ENCODE peak calls at places on chromosomes 7 and 10, in four cellular contexts. B is H9, N is H1, D is IMR-90. R is an unnamed sample.

GRCh38 chr10:22573820-22574569 is 140.4 kb downstream of the PIP4K2A start:
- DNase-seq in N (no peak), B (no peak), D (peak; percentile 41), R (peak; percentile 63)

GRCh38 chr10:615583-616152 is 73.8 kb downstream of the DIP2C start:
- DNase-seq in B (no peak), N (no peak), D (peak; percentile 98), R (no peak)

GRCh38 chr10:16909961-16910794 is 93.0 kb upstream of the RSU1 start:
- DNase-seq in D (peak; percentile 48), B (no peak), N (no peak), R (no peak)

GRCh38 chr10:124724279-124725027 is 19.7 kb downstream of the FAM53B start:
- DNase-seq in N (no peak), D (no peak), B (no peak), R (no peak)

GRCh38 chr10:26721561-26721960 is 24.1 kb downstream of the PDSS1 start:
- DNase-seq in B (no peak), D (no peak), N (no peak), R (no peak)

GRCh38 chr7:18265611-18266281 is 229.8 kb upstream of the HDAC9 start:
- DNase-seq in D (no peak), B (no peak), N (no peak), R (no peak)

GRCh38 chr7:130154131-130154500 is 51.1 kb downstream of the TMEM209 start:
- DNase-seq in B (no peak), D (no peak), N (no peak), R (no peak)

GRCh38 chr7:133019590-133019989 is 62.3 kb downstream of the CHCHD3 start:
- DNase-seq in D (no peak), N (no peak), B (no peak), R (no peak)

GRCh38 chr7:135508853-135509588 is 881 bp downstream of the CNOT4 start:
- DNase-seq in N (no peak), B (peak; percentile 28), D (peak; percentile 20), R (peak; percentile 61)

GRCh38 chr7:116357776-116358670 is 141.5 kb upstream of the CAV2 start:
- DNase-seq in B (no peak), D (peak; percentile 62), N (no peak), R (no peak)

GRCh38 chr10:17209931-17210330 is 8.5 kb upstream of the TRDMT1 start:
- DNase-seq in B (no peak), N (no peak), D (peak; percentile 33), R (no peak)

GRCh38 chr7:129612112-129613015 is 844 bp downstream of the NRF1 start:
- DNase-seq in N (no peak), D (peak; percentile 53), B (no peak), R (peak; percentile 47)

GRCh38 chr7:118615686-118616085 is 391.2 kb downstream of the ANKRD7 start:
- DNase-seq in B (no peak), D (no peak), N (no peak), R (no peak)

GRCh38 chr7:128963327-128963757 is 25.6 kb downstream of the IRF5 start:
- DNase-seq in D (peak; percentile 37), N (no peak), B (no peak), R (no peak)

GRCh38 chr7:105454058-105454739 is 65.5 kb upstream of the SRPK2 start:
- DNase-seq in N (no peak), D (peak; percentile 86), B (no peak), R (no peak)

GRCh38 chr7:94015538-94015937 is 11.4 kb upstream of the BET1 start:
- DNase-seq in D (no peak), N (no peak), B (no peak), R (no peak)

GRCh38 chr10:60960913-60961312 is 16.9 kb upstream of the RHOBTB1 start:
- DNase-seq in B (no peak), N (no peak), D (no peak), R (no peak)

GRCh38 chr7:87152897-87153641 is 816 bp downstream of the DMTF1 start:
- DNase-seq in D (peak; percentile 17), N (no peak), B (no peak), R (peak; percentile 40)

GRCh38 chr7:102260856-102261255 is 25.8 kb upstream of the SH2B2 start:
- DNase-seq in B (no peak), D (peak; percentile 68), N (no peak), R (peak; percentile 67)

GRCh38 chr7:98974906-98975816 is 96.8 kb downstream of the TRRAP start:
- DNase-seq in D (no peak), B (no peak), N (no peak), R (no peak)

GRCh38 chr7:71411475-71411874 is 279.5 kb downstream of the GALNT17 start:
- DNase-seq in B (no peak), D (no peak), N (no peak), R (peak; percentile 38)

GRCh38 chr7:52696183-52696582 is 339.2 kb upstream of the POM121L12 start:
- DNase-seq in B (no peak), D (no peak), N (no peak), R (peak; percentile 4)

GRCh38 chr10:119693262-119693957 is 32.4 kb upstream of the INPP5F start:
- DNase-seq in N (no peak), B (no peak), D (no peak), R (no peak)

GRCh38 chr7:39910108-39910869 is 39.8 kb upstream of the CDK13 start:
- DNase-seq in B (no peak), D (peak; percentile 41), N (no peak), R (no peak)

GRCh38 chr7:6437251-6437650 is 10.5 kb downstream of the DAGLB start:
- DNase-seq in B (no peak), D (no peak), N (no peak), R (no peak)

GRCh38 chr10:123278445-123278844 is 124.2 kb downstream of the BUB3 start:
- DNase-seq in D (no peak), N (no peak), B (no peak), R (no peak)

GRCh38 chr7:127819975-127820778 is 168.2 kb downstream of the SND1 start:
- DNase-seq in N (no peak), B (no peak), D (peak; percentile 70), R (peak; percentile 80)

GRCh38 chr7:74627699-74628411 is 29.7 kb upstream of the GTF2I start:
- DNase-seq in D (peak; percentile 27), N (no peak), B (peak; percentile 47), R (peak; percentile 46)

GRCh38 chr7:69742237-69742636 is 144.0 kb downstream of the AUTS2 start:
- DNase-seq in B (no peak), D (no peak), N (no peak), R (peak; percentile 55)
- H3K56ac ChIP-seq in B (no peak overlapping the region), D (no peak overlapping the region), N (no peak overlapping the region), R (no peak overlapping the region)

GRCh38 chr10:73097305-73097670 is 622 bp upstream of the P4HA1 start:
- DNase-seq in D (no peak), B (no peak), N (no peak), R (no peak)

GRCh38 chr10:73096041-73096451 is 620 bp downstream of the P4HA1 start:
- DNase-seq in D (peak; percentile 60), B (peak; percentile 71), N (peak; percentile 41), R (peak; percentile 92)

GRCh38 chr10:73095479-73096021 is 1.1 kb downstream of the P4HA1 start:
- DNase-seq in D (peak; percentile 82), N (no peak), B (no peak), R (peak; percentile 84)

GRCh38 chr10:73094986-73095478 is 1.6 kb downstream of the P4HA1 start:
- DNase-seq in D (no peak), N (no peak), B (no peak), R (no peak)

GRCh38 chr10:73096452-73097304 is at the start of gene P4HA1:
- DNase-seq in B (peak; percentile 95), D (peak; percentile 96), N (peak; percentile 85), R (peak; percentile 98)
- H2BK15ac ChIP-seq in B (no peak within 1 kb of the TSS), D (peak within 1 kb of the TSS; percentile 45), N (peak within 1 kb of the TSS; percentile 85), R (no peak within 1 kb of the TSS)

DNA sequence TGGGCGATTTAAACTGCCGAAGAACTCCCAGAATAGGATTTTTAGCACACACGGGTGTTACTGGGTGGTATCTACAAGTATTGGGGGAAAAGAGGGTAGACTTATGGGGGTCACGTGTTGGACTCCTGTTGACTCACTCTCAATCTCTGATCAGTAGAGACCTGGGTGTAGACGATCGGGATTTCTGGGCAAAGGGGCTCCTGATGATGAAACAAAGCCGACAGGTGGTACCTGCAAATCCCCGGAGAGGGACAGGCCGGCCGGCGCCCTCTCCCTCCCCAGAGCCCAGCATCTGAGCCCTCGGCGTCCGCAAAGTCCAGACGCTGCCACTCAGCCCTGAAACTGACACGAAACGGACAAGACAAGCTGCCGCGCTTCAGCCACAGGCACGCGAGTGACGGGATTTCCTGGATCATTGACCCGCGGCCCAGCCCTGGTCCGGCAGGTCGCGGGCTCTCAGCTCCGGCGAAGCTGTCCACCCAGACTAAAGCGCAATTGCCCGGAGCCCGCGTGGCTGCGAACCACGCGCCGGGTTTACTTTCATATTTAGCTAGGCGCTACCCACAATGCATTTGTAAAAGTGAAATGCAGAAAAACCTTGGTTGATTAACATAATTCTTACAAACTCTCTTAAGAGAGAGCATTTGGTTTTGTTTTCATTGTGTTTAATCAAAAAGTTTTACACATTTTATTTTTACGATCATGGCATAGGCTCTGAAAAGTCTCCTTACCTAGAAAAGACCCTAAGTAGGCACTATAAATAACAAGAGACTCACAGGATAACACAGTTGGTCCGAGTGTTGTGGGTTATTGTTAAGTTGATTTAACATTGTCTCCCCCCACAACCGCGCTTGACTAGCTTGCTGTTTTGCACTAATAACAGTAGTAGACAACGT is 56.9 kb upstream of the EZH2 start:
- DNase-seq in N (no peak), D (peak; percentile 91), B (peak; percentile 68), R (peak; percentile 82)
- H3K18ac ChIP-seq in N (no peak overlapping the region), D (peak overlapping the region; percentile 40), B (peak overlapping the region; percentile 31), R (peak overlapping the region; percentile 1)

DNA sequence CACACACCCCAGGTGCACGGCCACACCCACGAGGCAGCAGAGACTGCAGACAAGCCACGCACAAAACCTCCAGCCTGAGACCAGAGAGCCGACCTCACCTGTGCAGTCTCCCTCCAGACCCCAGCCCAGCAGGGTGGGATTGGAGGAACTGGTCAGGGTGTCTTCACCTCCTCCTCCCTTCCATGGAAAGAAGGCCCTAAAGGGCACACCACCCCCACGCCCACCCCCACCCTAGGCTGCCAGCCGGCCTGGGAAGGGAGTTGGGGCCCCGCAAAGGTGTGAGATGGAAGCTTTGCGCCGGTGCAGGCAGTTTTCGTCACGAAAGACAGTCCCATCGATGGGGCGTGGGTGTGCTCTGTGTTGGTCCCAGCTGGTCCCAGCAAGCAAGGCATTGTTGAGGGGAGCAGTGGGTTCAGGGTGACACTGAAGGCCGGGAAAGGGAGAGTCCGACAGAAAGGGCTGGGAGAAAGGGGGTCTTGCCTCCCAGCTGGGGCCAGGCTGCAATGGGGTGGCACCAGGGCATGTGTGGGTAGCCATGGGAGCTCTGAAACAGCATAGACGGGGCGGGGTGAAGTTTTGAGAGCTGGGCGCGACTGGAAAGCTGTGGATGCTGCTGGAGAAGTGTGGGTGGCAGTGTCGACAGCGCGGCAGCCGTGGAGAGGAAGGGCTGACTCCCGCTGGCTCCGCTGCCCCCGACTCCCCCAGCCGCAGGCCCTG is 349.2 kb downstream of the GLRX3 start:
- DNase-seq in N (no peak), B (no peak), D (no peak), R (no peak)
- H3K56ac ChIP-seq in N (no peak overlapping the region), B (no peak overlapping the region), D (no peak overlapping the region), R (no peak overlapping the region)

GRCh38 chr10:104231784-104232612 is at the start of gene CFAP43:
- DNase-seq in B (peak; percentile 97), D (peak; percentile 91), N (peak; percentile 88), R (peak; percentile 98)
- H2BK15ac ChIP-seq in B (no peak within 1 kb of the TSS), D (no peak within 1 kb of the TSS), N (no peak within 1 kb of the TSS), R (no peak within 1 kb of the TSS)

R was measured in mesendoderm.